ENCODE peak calls at places on chromosomes 5 and 9, in ten cellular contexts. Z, I, Q, W, V, A, B, H, P and C are unnamed samples.
A peak's percentile ranks its signal among the peaks of the same experiment; 100 is the strongest.

GRCh38 chr5:171080151-171080938 is 218.5 kb downstream of the RANBP17 start:
- DNase-seq in Q (no peak), Z (no peak), P (no peak), H (no peak), A (no peak), V (no peak), B (no peak), I (no peak), W (no peak), C (no peak)

GRCh38 chr5:134132372-134133212 is 18.1 kb downstream of the TCF7 start:
- DNase-seq in I (no peak), Z (peak; percentile 54), V (no peak), W (no peak), B (no peak), Q (peak; percentile 86), H (no peak), A (peak; percentile 85), P (no peak), C (no peak)

GRCh38 chr9:87267251-87267679 is 230.4 kb upstream of the DAPK1 start:
- DNase-seq in V (no peak), I (peak; percentile 47), A (no peak), W (no peak), H (no peak), P (no peak), Z (no peak), Q (no peak), B (no peak), C (no peak)

GRCh38 chr9:137488330-137488653 is 29.2 kb upstream of the NSMF start:
- DNase-seq in Z (no peak), W (no peak), I (no peak), B (no peak), V (no peak), Q (peak; percentile 20), P (no peak), H (no peak), A (no peak), C (no peak)

GRCh38 chr5:43314724-43315123 is 1.5 kb upstream of the HMGCS1 start:
- DNase-seq in Q (no peak), A (no peak), B (no peak), Z (no peak), I (no peak), H (no peak), W (peak; percentile 86), V (no peak), P (no peak), C (no peak)

GRCh38 chr5:19920761-19921160 is 67.2 kb downstream of the CDH18 start:
- DNase-seq in B (no peak), H (no peak), Z (no peak), I (no peak), W (no peak), V (no peak), Q (no peak), P (no peak), A (no peak), C (no peak)

GRCh38 chr9:76162751-76163500 is 231.3 kb downstream of the RFK start:
- DNase-seq in V (peak; percentile 63), P (no peak), W (no peak), I (no peak), Q (no peak), Z (no peak), H (peak; percentile 12), B (no peak), A (no peak), C (no peak)

GRCh38 chr9:126802343-126803059 is 2.3 kb upstream of the ZBTB43 start:
- DNase-seq in W (no peak), Q (no peak), H (no peak), I (no peak), B (no peak), P (no peak), Z (no peak), V (no peak), A (peak; percentile 3), C (no peak)

GRCh38 chr9:111621895-111622480 is 9.1 kb upstream of the DNAJC25 start:
- DNase-seq in V (no peak), P (no peak), H (no peak), I (peak; percentile 20), B (no peak), W (peak; percentile 61), A (peak; percentile 58), Q (no peak), Z (no peak), C (no peak)

GRCh38 chr5:150641006-150641570 is 628 bp downstream of the SYNPO start:
- DNase-seq in A (no peak), V (peak; percentile 74), W (peak; percentile 91), Q (no peak), P (no peak), H (no peak), Z (no peak), B (no peak), I (peak; percentile 73), C (no peak)

GRCh38 chr9:31103836-31104235 is 1280.6 kb upstream of the ACO1 start:
- DNase-seq in I (no peak), B (no peak), A (no peak), H (no peak), W (no peak), V (no peak), Q (no peak), Z (no peak), P (no peak), C (no peak)

GRCh38 chr9:92506184-92506857 is 24.0 kb upstream of the ASPN start:
- DNase-seq in Q (no peak), W (peak; percentile 61), A (no peak), B (no peak), V (peak; percentile 48), H (no peak), I (peak; percentile 58), Z (no peak), P (no peak), C (peak; percentile 1)

GRCh38 chr5:178431063-178431776 is 159.0 kb downstream of the COL23A1 start:
- DNase-seq in V (no peak), B (peak; percentile 14), Q (no peak), W (no peak), P (no peak), I (no peak), A (no peak), H (no peak), Z (peak; percentile 67), C (no peak)

GRCh38 chr9:137697832-137698231 is 79.0 kb downstream of the EHMT1 start:
- DNase-seq in I (no peak), P (no peak), Q (no peak), H (no peak), Z (no peak), B (no peak), V (no peak), W (no peak), A (no peak), C (no peak)

GRCh38 chr5:31731016-31731415 is 92.1 kb downstream of the PDZD2 start:
- DNase-seq in P (no peak), B (no peak), W (no peak), H (no peak), Z (no peak), Q (no peak), A (no peak), V (no peak), I (no peak), C (no peak)

GRCh38 chr5:157323107-157323706 is 57.3 kb downstream of the CYFIP2 start:
- DNase-seq in Q (no peak), V (no peak), B (no peak), W (no peak), H (no peak), I (no peak), P (no peak), A (no peak), Z (no peak), C (no peak)

DNA sequence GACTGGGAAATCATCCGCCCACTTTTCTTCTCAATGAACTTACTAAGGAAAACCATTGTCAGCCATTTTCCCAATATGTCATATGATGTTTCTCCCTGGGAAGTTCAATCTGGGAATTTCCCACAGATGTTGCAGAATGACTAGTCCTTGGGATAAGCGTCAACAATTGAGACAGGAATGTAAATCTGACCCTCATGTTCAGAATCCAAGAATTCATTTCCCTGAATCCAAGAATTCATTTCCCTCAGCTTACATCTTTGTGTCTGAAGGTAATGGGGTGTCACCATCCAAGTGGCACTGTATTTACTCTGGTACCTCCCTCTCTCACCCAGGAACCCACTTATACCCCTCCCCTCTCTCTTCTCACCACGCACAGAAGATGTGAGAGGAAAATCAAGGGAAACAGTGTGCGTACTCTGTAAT is 7.4 kb downstream of the KLF9 start:
- DNase-seq in B (no peak), I (peak; percentile 13), V (no peak), H (no peak), Z (no peak), P (no peak), W (peak; percentile 35), Q (no peak), A (no peak), C (no peak)
- H3K4me3 ChIP-seq in B (peak overlapping the region; percentile 5), I (peak overlapping the region; percentile 20), V (peak overlapping the region; percentile 25), H (peak overlapping the region; percentile 16), Z (peak overlapping the region; percentile 17), P (peak overlapping the region; percentile 35), W (no peak overlapping the region), Q (peak overlapping the region; percentile 14), A (no peak overlapping the region), C (no peak overlapping the region)

DNA sequence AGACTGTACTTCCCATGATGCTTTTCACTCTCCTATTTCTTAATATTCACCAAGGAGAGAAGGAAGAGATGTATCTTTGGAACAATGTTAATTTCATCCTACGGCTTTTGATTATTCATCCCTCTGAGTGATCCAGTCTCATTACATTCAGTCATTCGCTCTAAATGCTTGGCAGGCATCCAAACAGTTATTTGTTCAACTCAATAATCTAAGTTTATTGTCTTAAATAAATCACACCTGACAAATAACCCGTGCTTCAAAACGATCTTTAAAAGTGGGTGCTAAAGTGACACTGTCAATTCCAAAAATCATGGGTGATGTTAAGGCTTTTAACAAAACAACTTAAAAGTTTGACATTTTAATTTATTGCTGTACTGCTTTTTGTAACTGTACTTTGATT is 233.1 kb downstream of the RASEF start:
- DNase-seq in I (no peak), B (no peak), W (no peak), Z (no peak), Q (no peak), P (no peak), V (no peak), A (no peak), H (no peak), C (no peak)
- TF ChIP-seq POLR2A in I (no peak), B (no peak), W (no peak), Z (no peak), Q (no peak), P (no peak), V (no peak), A (no peak), H (no peak), C (no peak)

GRCh38 chr5:123639244-123639643 is 127.3 kb downstream of the CSNK1G3 start:
- DNase-seq in Q (no peak), Z (no peak), I (no peak), V (no peak), P (no peak), H (no peak), W (no peak), B (no peak), A (no peak), C (no peak)
- H3K27ac ChIP-seq in Q (no peak overlapping the region), Z (no peak overlapping the region), I (no peak overlapping the region), V (no peak overlapping the region), P (no peak overlapping the region), H (no peak overlapping the region), W (no peak overlapping the region), B (no peak overlapping the region), A (no peak overlapping the region), C (no peak overlapping the region)

DNA sequence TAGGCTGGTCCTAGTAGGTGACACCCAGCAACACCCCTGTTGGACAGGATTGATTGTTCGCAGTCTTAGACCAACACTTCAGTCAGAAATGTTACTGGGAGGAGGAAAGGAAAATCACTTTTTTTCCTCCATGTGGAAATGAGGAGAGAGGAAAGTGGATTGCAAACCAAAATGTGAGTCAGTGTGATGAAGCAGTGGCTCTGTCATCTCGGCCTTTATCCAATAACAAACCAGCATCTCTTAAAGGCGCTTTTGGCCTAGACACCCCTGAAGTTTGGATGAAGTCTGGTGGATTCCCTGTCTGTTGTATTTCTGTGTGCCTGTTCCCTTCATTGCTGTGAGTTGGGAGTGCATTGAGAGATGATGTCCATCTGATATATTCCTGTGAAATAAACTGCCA is 16.7 kb downstream of the SLC46A2 start:
- DNase-seq in P (no peak), A (no peak), Q (no peak), H (no peak), B (no peak), Z (no peak), I (no peak), V (no peak), W (no peak), C (no peak)
- H3K4me3 ChIP-seq in P (no peak overlapping the region), A (no peak overlapping the region), Q (no peak overlapping the region), H (no peak overlapping the region), B (no peak overlapping the region), Z (no peak overlapping the region), I (no peak overlapping the region), V (no peak overlapping the region), W (no peak overlapping the region), C (no peak overlapping the region)